ENCODE peak calls at places on chromosomes 7 and 10, in seven cellular contexts. O is SW480; D is RPMI7951; P is A172; X is T-helper 2 cell; Q is HS-5; J is activated CD4-positive, CD25-positive, alpha-beta regulatory T cell treated with anti-CD3 and anti-CD28 coated beads, Interleukin-2, amount 50 U/mL, for 16 hours. Y is an unnamed sample.

GRCh38 chr7:132424821-132425739 is 151.2 kb downstream of the PLXNA4 start:
- DNase-seq in D (no peak), O (no peak), X (no peak), P (no peak), Q (no peak), J (no peak), Y (no peak)

GRCh38 chr7:41698726-41699125 is 4.2 kb downstream of the INHBA start:
- DNase-seq in P (no peak), Q (peak), X (no peak), O (no peak), D (peak), J (no peak), Y (no peak)

GRCh38 chr7:124764071-124764846 is 1.3 kb downstream of the GPR37 start:
- DNase-seq in D (no peak), O (no peak), P (no peak), J (no peak), X (no peak), Q (no peak), Y (no peak)

GRCh38 chr10:99621454-99622246 is 1.4 kb upstream of the SLC25A28 start:
- DNase-seq in J (no peak), D (no peak), O (no peak), P (no peak), Q (no peak), X (no peak), Y (no peak)

GRCh38 chr10:110835841-110836240 is 35.9 kb upstream of the PDCD4 start:
- DNase-seq in J (no peak), Q (no peak), D (no peak), X (no peak), O (no peak), P (no peak), Y (no peak)

GRCh38 chr7:96599288-96599936 is 110.2 kb downstream of the SEM1 start:
- DNase-seq in Q (no peak), O (no peak), X (no peak), J (no peak), P (no peak), D (no peak), Y (no peak)

GRCh38 chr7:66304536-66304935 is 99.4 kb downstream of the TPST1 start:
- DNase-seq in Q (no peak), O (no peak), P (peak), X (no peak), J (no peak), D (peak), Y (no peak)

GRCh38 chr7:87960244-87960643 is 26.2 kb downstream of the ADAM22 start:
- DNase-seq in J (no peak), D (no peak), O (no peak), P (no peak), X (no peak), Q (no peak), Y (no peak)

GRCh38 chr7:41706228-41706930 is 3.5 kb upstream of the INHBA start:
- DNase-seq in P (no peak), D (no peak), J (no peak), X (no peak), O (no peak), Q (no peak), Y (no peak)

GRCh38 chr7:100839361-100839760 is 12.0 kb upstream of the EPHB4 start:
- DNase-seq in O (no peak), D (no peak), Q (no peak), J (no peak), X (no peak), P (no peak), Y (no peak)

GRCh38 chr7:130882396-130882795 is 148.4 kb upstream of the KLF14 start:
- DNase-seq in J (no peak), O (no peak), P (no peak), Q (no peak), X (no peak), D (peak), Y (no peak)

GRCh38 chr7:80942261-80943041 is 23.6 kb upstream of the SEMA3C start:
- DNase-seq in D (peak), X (no peak), J (no peak), O (no peak), Q (peak), P (peak), Y (peak)

GRCh38 chr7:42479452-42480303 is 242.7 kb upstream of the GLI3 start:
- DNase-seq in P (no peak), X (no peak), O (no peak), Q (no peak), J (no peak), D (peak), Y (peak)

GRCh38 chr10:70437721-70438120 is 3.8 kb downstream of the NODAL start:
- DNase-seq in D (no peak), O (no peak), P (no peak), Q (no peak), X (no peak), J (no peak), Y (no peak)

GRCh38 chr7:2821842-2822507 is 22.1 kb downstream of the GNA12 start:
- DNase-seq in J (no peak), X (no peak), O (no peak), Q (peak), D (peak), P (peak), Y (peak)

GRCh38 chr10:110239892-110240291 is 32.5 kb downstream of the MXI1 start:
- DNase-seq in D (no peak), Q (no peak), X (no peak), P (no peak), O (no peak), J (no peak), Y (no peak)

GRCh38 chr10:86178401-86179142 is 188.0 kb downstream of the GRID1 start:
- DNase-seq in J (no peak), X (no peak), P (peak), O (peak), Q (no peak), D (no peak), Y (no peak)

GRCh38 chr10:48456361-48456804 is 148.5 kb downstream of the ARHGAP22 start:
- DNase-seq in Q (no peak), P (no peak), O (no peak), X (no peak), D (no peak), J (no peak), Y (no peak)

GRCh38 chr10:3906511-3907111 is 121.6 kb upstream of the KLF6 start:
- DNase-seq in Q (no peak), O (no peak), J (no peak), X (no peak), D (no peak), P (no peak), Y (peak)

GRCh38 chr7:28607179-28607578 is 194.9 kb downstream of the CREB5 start:
- DNase-seq in O (no peak), J (no peak), D (no peak), X (no peak), Q (no peak), P (no peak), Y (no peak)

GRCh38 chr10:93072225-93072712 is 1.4 kb upstream of the CYP26A1 start:
- DNase-seq in J (no peak), D (no peak), X (no peak), Q (no peak), P (no peak), O (peak), Y (no peak)